ENCODE peak calls at places on chromosomes 4 and X, in four cellular contexts. H is A549, I is K562, N is HepG2. V is an unnamed sample.

GRCh38 chr4:678765-679481 is 4.6 kb downstream of the MYL5 start:
- DNase-seq in H (no peak), I (no peak), N (no peak), V (no peak)

GRCh38 chrX:69079278-69079677 is 86.0 kb downstream of the PJA1 start:
- DNase-seq in H (peak), I (no peak), N (no peak), V (no peak)

GRCh38 chr4:5054532-5054931 is 3.3 kb downstream of the STK32B start:
- DNase-seq in H (peak), I (no peak), N (peak), V (no peak)

GRCh38 chr4:40418430-40419230 is 83.5 kb downstream of the CHRNA9 start:
- DNase-seq in H (peak), I (no peak), N (peak), V (no peak)

GRCh38 chrX:50813843-50814661 is at the start of gene SHROOM4:
- DNase-seq in H (no peak), I (no peak), N (peak), V (peak)

GRCh38 chrX:43836435-43837184 is 45.6 kb downstream of the MAOB start:
- DNase-seq in H (peak), I (peak), N (peak), V (no peak)

GRCh38 chrX:31071725-31072124 is at the start of gene FTHL17:
- DNase-seq in H (no peak), I (no peak), N (no peak), V (no peak)

GRCh38 chr4:101346312-101346561 is 1.1 kb downstream of the PPP3CA start:
- DNase-seq in H (no peak), I (no peak), N (peak), V (no peak)

GRCh38 chrX:45806410-45807121 is 605.9 kb upstream of the DIPK2B start:
- DNase-seq in H (peak), I (no peak), N (no peak), V (no peak)

GRCh38 chrX:39984191-39984956 is 113.4 kb downstream of the BCOR start:
- DNase-seq in H (no peak), I (peak), N (no peak), V (no peak)

GRCh38 chrX:118644378-118644777 is 83.0 kb upstream of the IL13RA1 start:
- DNase-seq in H (peak), I (peak), N (peak), V (no peak)

GRCh38 chr4:8282134-8282641 is 12.6 kb downstream of the HTRA3 start:
- DNase-seq in H (no peak), I (no peak), N (no peak), V (no peak)

GRCh38 chr4:94621491-94622080 is 136.2 kb upstream of the BMPR1B start:
- DNase-seq in H (peak), I (peak), N (peak), V (no peak)

GRCh38 chrX:151098996-151099395 is 77.4 kb upstream of the GPR50 start:
- DNase-seq in H (no peak), I (peak), N (no peak), V (no peak)

GRCh38 chr4:20464381-20464780 is 212.7 kb downstream of the SLIT2 start:
- DNase-seq in H (no peak), I (no peak), N (no peak), V (no peak)

GRCh38 chr4:168859888-168860694 is 150.0 kb downstream of the CBR4 start:
- DNase-seq in H (no peak), I (no peak), N (no peak), V (no peak)

GRCh38 chr4:153344131-153345010 is at the start of gene MND1:
- DNase-seq in H (peak), I (peak), N (peak), V (peak)

GRCh38 chr4:27066591-27066990 is 205.9 kb downstream of the STIM2 start:
- DNase-seq in H (no peak), I (no peak), N (no peak), V (no peak)

GRCh38 chr4:117971406-117971805 is 62.9 kb upstream of the NDST3 start:
- DNase-seq in H (no peak), I (no peak), N (no peak), V (no peak)

GRCh38 chrX:7286461-7286860 is 138.5 kb upstream of the PUDP start:
- DNase-seq in H (no peak), I (no peak), N (no peak), V (no peak)

GRCh38 chrX:127128282-127128681 is 308.8 kb downstream of the PRR32 start:
- DNase-seq in H (no peak), I (no peak), N (no peak), V (peak)

GRCh38 chrX:107632291-107632690 is 4.0 kb downstream of the PRPS1 start:
- DNase-seq in H (no peak), I (no peak), N (no peak), V (no peak)

GRCh38 chr4:173919196-173919595 is 364.3 kb downstream of the FBXO8 start:
- DNase-seq in H (no peak), I (no peak), N (no peak), V (no peak)

GRCh38 chr4:4427886-4428285 is 41.0 kb downstream of the NSG1 start:
- DNase-seq in H (no peak), I (no peak), N (no peak), V (no peak)

GRCh38 chr4:123858465-123858864 is 461.9 kb downstream of the SPRY1 start:
- DNase-seq in H (no peak), I (no peak), N (no peak), V (no peak)

GRCh38 chrX:119118780-119119395 is 8.7 kb downstream of the KIAA1210 start:
- DNase-seq in H (peak), I (peak), N (peak), V (peak)

GRCh38 chrX:40083120-40083978 is 14.4 kb downstream of the BCOR start:
- DNase-seq in H (no peak), I (peak), N (no peak), V (no peak)

GRCh38 chr4:7013171-7013570 is 30.0 kb upstream of the TADA2B start:
- DNase-seq in H (no peak), I (no peak), N (no peak), V (no peak)

GRCh38 chr4:119659576-119659975 is 31.0 kb upstream of the PDE5A start:
- DNase-seq in H (peak), I (no peak), N (peak), V (no peak)

GRCh38 chr4:113884655-113885054 is 94.8 kb downstream of the ARSJ start:
- DNase-seq in H (no peak), I (no peak), N (no peak), V (no peak)

GRCh38 chr4:113882668-113883067 is 96.8 kb downstream of the ARSJ start:
- DNase-seq in H (no peak), I (no peak), N (no peak), V (no peak)

GRCh38 chr4:113888006-113888405 is 91.4 kb downstream of the ARSJ start:
- DNase-seq in H (no peak), I (no peak), N (no peak), V (no peak)

GRCh38 chr4:113881256-113881655 is 98.2 kb downstream of the ARSJ start:
- DNase-seq in H (no peak), I (no peak), N (no peak), V (no peak)

GRCh38 chr4:113885291-113885690 is 94.2 kb downstream of the ARSJ start:
- DNase-seq in H (no peak), I (no peak), N (no peak), V (no peak)
- TF ChIP-seq HMGXB4 in H (no peak), I (no peak), N (no peak), V (no peak)

DNA sequence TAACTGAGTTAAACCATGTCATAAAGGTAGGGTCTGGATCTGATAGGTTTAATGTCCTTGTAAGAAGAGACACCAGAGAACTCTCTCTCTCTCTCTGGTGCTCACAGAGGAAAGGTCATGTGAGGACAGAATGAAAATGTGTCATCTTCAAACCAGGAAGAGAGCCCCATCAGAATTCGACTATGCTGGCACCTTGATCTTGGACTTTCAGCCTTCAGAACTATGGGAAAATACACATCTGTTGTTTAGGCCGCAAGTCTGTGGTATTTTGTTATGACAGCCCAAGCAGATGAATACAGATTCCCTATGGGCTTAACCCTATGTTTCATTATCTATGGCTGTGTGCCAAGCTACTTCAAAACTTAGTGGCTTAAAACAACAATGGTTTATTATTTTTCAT is 105.5 kb upstream of the DDIT4L start:
- DNase-seq in H (no peak), I (no peak), N (no peak), V (no peak)
- TF ChIP-seq HMGXB4 in H (no peak), I (no peak), N (no peak), V (no peak)

DNA sequence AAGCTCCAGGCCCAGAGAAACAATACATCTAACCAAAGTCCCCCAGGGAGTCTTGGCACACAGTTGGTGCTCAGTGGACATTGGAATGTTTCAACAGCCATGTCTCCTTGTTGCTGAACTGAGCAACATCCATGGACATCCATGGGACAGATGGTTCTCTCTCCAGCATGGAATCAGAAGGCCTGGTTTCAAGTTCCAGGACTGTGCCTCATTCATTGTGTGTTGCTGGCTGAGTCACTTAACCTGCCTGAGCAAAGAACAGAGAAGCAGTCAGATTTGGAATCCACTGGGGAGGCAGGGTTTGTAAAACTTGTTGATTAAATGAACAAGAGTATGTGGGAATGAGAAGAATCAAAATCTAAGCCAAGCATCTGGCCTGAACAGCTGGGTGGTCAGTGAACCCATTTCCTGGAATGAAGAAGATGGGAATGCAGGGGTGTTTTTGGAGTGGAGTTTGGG is 147.9 kb downstream of the CHIC2 start:
- DNase-seq in H (no peak), I (no peak), N (no peak), V (no peak)
- TF ChIP-seq HMGXB4 in H (no peak), I (no peak), N (no peak), V (no peak)

DNA sequence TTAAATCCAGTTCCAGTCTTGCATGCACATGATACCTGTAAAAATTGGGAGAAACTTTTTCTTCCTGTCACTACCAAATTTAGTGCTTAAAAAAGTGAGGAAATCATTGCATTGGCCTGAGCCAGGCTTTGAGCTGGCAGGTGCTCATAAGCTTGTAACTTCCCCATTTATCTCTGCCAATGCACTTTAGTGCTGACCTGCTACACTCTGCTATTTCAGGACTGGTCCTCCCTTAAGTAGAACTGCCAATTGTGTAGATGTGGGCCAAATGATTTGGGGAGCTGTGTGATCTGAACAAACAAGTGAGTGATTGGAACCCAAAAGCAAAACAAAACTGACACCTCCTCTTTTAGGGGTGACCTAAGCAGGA is 51.8 kb downstream of the ZNF827 start:
- DNase-seq in H (no peak), I (no peak), N (no peak), V (no peak)
- TF ChIP-seq HMGXB4 in H (no peak), I (no peak), N (no peak), V (no peak)

GRCh38 chrX:154047266-154047665 is 27.6 kb upstream of the IRAK1 start:
- DNase-seq in H (peak), I (no peak), N (no peak), V (no peak)
- TF ChIP-seq HMGXB4 in H (no peak), I (no peak), N (no peak), V (no peak)

GRCh38 chrX:46836701-46837542 is at the start of gene RP2:
- DNase-seq in H (peak), I (peak), N (peak), V (peak)
- TF ChIP-seq HMGXB4 in H (no peak), I (no peak), N (no peak), V (no peak)

GRCh38 chr4:87734936-87735335 is 64.4 kb upstream of the IBSP start:
- DNase-seq in H (no peak), I (no peak), N (no peak), V (no peak)

GRCh38 chr4:87739494-87739893 is 59.9 kb upstream of the IBSP start:
- DNase-seq in H (no peak), I (no peak), N (no peak), V (no peak)

GRCh38 chr4:87732033-87732770 is 67.2 kb upstream of the IBSP start:
- DNase-seq in H (no peak), I (no peak), N (no peak), V (no peak)

DNA sequence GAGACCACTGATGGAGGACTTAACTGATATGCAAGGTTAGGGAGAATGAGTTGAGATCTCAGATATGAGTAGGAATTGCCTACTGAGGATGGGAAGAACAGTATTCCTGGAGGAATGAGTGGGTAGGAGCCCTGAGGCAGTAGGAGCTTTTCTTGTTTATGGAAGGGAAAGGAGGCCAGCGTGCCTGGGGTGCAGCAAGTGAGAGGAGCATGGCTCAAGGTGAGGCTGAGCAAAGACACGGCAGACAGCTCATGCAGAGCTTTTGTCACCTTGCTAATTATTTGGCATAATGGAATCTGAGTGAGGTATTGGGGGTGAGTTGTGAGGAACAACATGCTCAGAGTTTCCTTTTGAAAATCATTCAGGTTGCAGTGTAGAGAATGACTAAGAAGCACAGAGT is 65.3 kb upstream of the IBSP start:
- DNase-seq in H (no peak), I (no peak), N (no peak), V (no peak)
- TF ChIP-seq HMGXB4 in H (no peak), I (no peak), N (no peak), V (no peak)